ENCODE peak calls at places on chromosomes 2 and 18, in six cellular contexts. One of them, this sample, is unnamed.

GRCh38 chr2:62229082-62229620 is 33.2 kb downstream of the B3GNT2 start:
- DNase-seq in brain microvascular endothelial cell: no peak
- DNase-seq in substantia nigra: no peak
- DNase-seq in T-cell: no peak
- DNase-seq in T-helper 9 cell: no peak
- DNase-seq in left cardiac atrium: no peak
- DNase-seq in this sample: no peak

GRCh38 chr2:28356095-28356911 is 36.4 kb upstream of the FOSL2 start:
- DNase-seq in brain microvascular endothelial cell: peak; percentile 79
- DNase-seq in T-helper 9 cell: no peak
- DNase-seq in substantia nigra: no peak
- DNase-seq in T-cell: no peak
- DNase-seq in left cardiac atrium: peak; percentile 95
- DNase-seq in this sample: peak; percentile 18

GRCh38 chr18:31129398-31130115 is 27.3 kb upstream of the DSC2 start:
- DNase-seq in brain microvascular endothelial cell: no peak
- DNase-seq in left cardiac atrium: no peak
- DNase-seq in T-helper 9 cell: no peak
- DNase-seq in substantia nigra: no peak
- DNase-seq in T-cell: no peak
- DNase-seq in this sample: no peak

GRCh38 chr18:48392266-48392665 is 16.9 kb downstream of the ZBTB7C start:
- DNase-seq in brain microvascular endothelial cell: no peak
- DNase-seq in left cardiac atrium: no peak
- DNase-seq in T-helper 9 cell: no peak
- DNase-seq in substantia nigra: no peak
- DNase-seq in T-cell: no peak
- DNase-seq in this sample: no peak

GRCh38 chr2:12442627-12442928 is 274.2 kb upstream of the TRIB2 start:
- DNase-seq in T-helper 9 cell: no peak
- DNase-seq in left cardiac atrium: no peak
- DNase-seq in T-cell: no peak
- DNase-seq in substantia nigra: no peak
- DNase-seq in brain microvascular endothelial cell: no peak
- DNase-seq in this sample: no peak

GRCh38 chr2:179428659-179429058 is 164.0 kb upstream of the SESTD1 start:
- DNase-seq in left cardiac atrium: no peak
- DNase-seq in brain microvascular endothelial cell: no peak
- DNase-seq in T-cell: no peak
- DNase-seq in substantia nigra: no peak
- DNase-seq in T-helper 9 cell: no peak
- DNase-seq in this sample: no peak

GRCh38 chr18:70195014-70195614 is 10.4 kb downstream of the RTTN start:
- DNase-seq in T-helper 9 cell: no peak
- DNase-seq in brain microvascular endothelial cell: no peak
- DNase-seq in substantia nigra: no peak
- DNase-seq in T-cell: no peak
- DNase-seq in left cardiac atrium: no peak
- DNase-seq in this sample: no peak

GRCh38 chr2:149099298-149099697 is 60.8 kb downstream of the LYPD6B start:
- DNase-seq in left cardiac atrium: no peak
- DNase-seq in brain microvascular endothelial cell: no peak
- DNase-seq in T-cell: no peak
- DNase-seq in T-helper 9 cell: no peak
- DNase-seq in substantia nigra: no peak
- DNase-seq in this sample: no peak

GRCh38 chr2:60414731-60415130 is 138.7 kb downstream of the BCL11A start:
- DNase-seq in substantia nigra: no peak
- DNase-seq in brain microvascular endothelial cell: peak; percentile 86
- DNase-seq in T-helper 9 cell: no peak
- DNase-seq in T-cell: no peak
- DNase-seq in left cardiac atrium: no peak
- DNase-seq in this sample: no peak

GRCh38 chr2:191569025-191569424 is 108.9 kb upstream of the NABP1 start:
- DNase-seq in left cardiac atrium: no peak
- DNase-seq in substantia nigra: no peak
- DNase-seq in T-helper 9 cell: no peak
- DNase-seq in brain microvascular endothelial cell: no peak
- DNase-seq in T-cell: no peak
- DNase-seq in this sample: no peak

GRCh38 chr18:49898421-49898820 is 85.1 kb upstream of the ACAA2 start:
- DNase-seq in substantia nigra: no peak
- DNase-seq in left cardiac atrium: peak; percentile 57
- DNase-seq in T-cell: peak; percentile 35
- DNase-seq in brain microvascular endothelial cell: peak; percentile 82
- DNase-seq in T-helper 9 cell: peak; percentile 58
- DNase-seq in this sample: peak; percentile 91

GRCh38 chr18:63427566-63427965 is 5.3 kb upstream of the VPS4B start:
- DNase-seq in brain microvascular endothelial cell: no peak
- DNase-seq in T-cell: no peak
- DNase-seq in substantia nigra: no peak
- DNase-seq in left cardiac atrium: no peak
- DNase-seq in T-helper 9 cell: no peak
- DNase-seq in this sample: peak; percentile 81

GRCh38 chr18:57585421-57585820 is 1.1 kb downstream of the FECH start:
- DNase-seq in left cardiac atrium: no peak
- DNase-seq in brain microvascular endothelial cell: no peak
- DNase-seq in substantia nigra: peak; percentile 26
- DNase-seq in T-helper 9 cell: no peak
- DNase-seq in T-cell: no peak
- DNase-seq in this sample: no peak

GRCh38 chr2:236938126-236938525 is 147.6 kb upstream of the COPS8 start:
- DNase-seq in left cardiac atrium: no peak
- DNase-seq in T-helper 9 cell: no peak
- DNase-seq in substantia nigra: no peak
- DNase-seq in brain microvascular endothelial cell: no peak
- DNase-seq in T-cell: no peak
- DNase-seq in this sample: no peak

GRCh38 chr2:111522231-111522768 is 361.7 kb downstream of the ANAPC1 start:
- DNase-seq in brain microvascular endothelial cell: no peak
- DNase-seq in T-helper 9 cell: no peak
- DNase-seq in T-cell: no peak
- DNase-seq in substantia nigra: no peak
- DNase-seq in left cardiac atrium: no peak
- DNase-seq in this sample: no peak

GRCh38 chr2:182018218-182018617 is 32.6 kb downstream of the PPP1R1C start:
- DNase-seq in T-cell: no peak
- DNase-seq in left cardiac atrium: no peak
- DNase-seq in T-helper 9 cell: no peak
- DNase-seq in substantia nigra: no peak
- DNase-seq in brain microvascular endothelial cell: no peak
- DNase-seq in this sample: no peak

GRCh38 chr2:234139755-234140154 is 89.3 kb downstream of the SPP2 start:
- DNase-seq in substantia nigra: no peak
- DNase-seq in left cardiac atrium: no peak
- DNase-seq in T-cell: no peak
- DNase-seq in T-helper 9 cell: no peak
- DNase-seq in brain microvascular endothelial cell: no peak
- DNase-seq in this sample: no peak

GRCh38 chr2:100208375-100208774 is 66.0 kb upstream of the AFF3 start:
- DNase-seq in substantia nigra: no peak
- DNase-seq in brain microvascular endothelial cell: no peak
- DNase-seq in T-helper 9 cell: no peak
- DNase-seq in T-cell: no peak
- DNase-seq in left cardiac atrium: no peak
- DNase-seq in this sample: no peak

GRCh38 chr2:3317871-3318270 is 59.7 kb downstream of the EIPR1 start:
- DNase-seq in left cardiac atrium: no peak
- DNase-seq in brain microvascular endothelial cell: no peak
- DNase-seq in T-cell: no peak
- DNase-seq in T-helper 9 cell: no peak
- DNase-seq in substantia nigra: no peak
- DNase-seq in this sample: no peak

GRCh38 chr2:240722376-240722775 is 30.7 kb downstream of the AQP12A start:
- DNase-seq in T-helper 9 cell: no peak
- DNase-seq in substantia nigra: no peak
- DNase-seq in left cardiac atrium: no peak
- DNase-seq in T-cell: no peak
- DNase-seq in brain microvascular endothelial cell: no peak
- DNase-seq in this sample: no peak

GRCh38 chr18:77071711-77072292 is 60.8 kb downstream of the MBP start:
- DNase-seq in brain microvascular endothelial cell: peak; percentile 100
- DNase-seq in substantia nigra: no peak
- DNase-seq in T-cell: no peak
- DNase-seq in T-helper 9 cell: peak; percentile 69
- DNase-seq in left cardiac atrium: peak; percentile 67
- DNase-seq in this sample: peak; percentile 48

GRCh38 chr2:153145470-153145869 is 333.1 kb downstream of the RPRM start:
- DNase-seq in T-helper 9 cell: no peak
- DNase-seq in left cardiac atrium: no peak
- DNase-seq in substantia nigra: no peak
- DNase-seq in T-cell: no peak
- DNase-seq in brain microvascular endothelial cell: no peak
- DNase-seq in this sample: no peak

GRCh38 chr18:79481041-79481790 is 85.5 kb downstream of the NFATC1 start:
- DNase-seq in brain microvascular endothelial cell: no peak
- DNase-seq in T-helper 9 cell: no peak
- DNase-seq in left cardiac atrium: no peak
- DNase-seq in substantia nigra: no peak
- DNase-seq in T-cell: no peak
- DNase-seq in this sample: peak; percentile 79

GRCh38 chr2:181140414-181140813 is 160.0 kb downstream of the UBE2E3 start:
- DNase-seq in T-cell: no peak
- DNase-seq in brain microvascular endothelial cell: no peak
- DNase-seq in T-helper 9 cell: no peak
- DNase-seq in substantia nigra: no peak
- DNase-seq in left cardiac atrium: no peak
- DNase-seq in this sample: no peak

GRCh38 chr2:172456002-172456401 is 28.6 kb downstream of the ITGA6 start:
- DNase-seq in substantia nigra: no peak
- DNase-seq in T-helper 9 cell: no peak
- DNase-seq in T-cell: no peak
- DNase-seq in brain microvascular endothelial cell: no peak
- DNase-seq in left cardiac atrium: no peak
- DNase-seq in this sample: peak; percentile 73

GRCh38 chr18:22250591-22250996 is 81.2 kb downstream of the GATA6 start:
- DNase-seq in left cardiac atrium: no peak
- DNase-seq in T-helper 9 cell: no peak
- DNase-seq in brain microvascular endothelial cell: no peak
- DNase-seq in T-cell: no peak
- DNase-seq in substantia nigra: no peak
- DNase-seq in this sample: no peak

GRCh38 chr18:48385595-48385994 is 23.6 kb downstream of the ZBTB7C start:
- DNase-seq in brain microvascular endothelial cell: no peak
- DNase-seq in T-helper 9 cell: no peak
- DNase-seq in left cardiac atrium: no peak
- DNase-seq in T-cell: no peak
- DNase-seq in substantia nigra: no peak
- DNase-seq in this sample: no peak

GRCh38 chr2:120510751-120511395 is 164.9 kb downstream of the INHBB start:
- DNase-seq in left cardiac atrium: no peak
- DNase-seq in substantia nigra: no peak
- DNase-seq in T-cell: no peak
- DNase-seq in brain microvascular endothelial cell: no peak
- DNase-seq in T-helper 9 cell: no peak
- DNase-seq in this sample: no peak

GRCh38 chr2:27085670-27086089 is 892 bp upstream of the KHK start:
- DNase-seq in brain microvascular endothelial cell: peak; percentile 50
- DNase-seq in T-helper 9 cell: no peak
- DNase-seq in substantia nigra: peak; percentile 55
- DNase-seq in left cardiac atrium: peak; percentile 89
- DNase-seq in T-cell: peak; percentile 15
- DNase-seq in this sample: peak; percentile 58